ENCODE peak calls at places on chromosomes 7 and 10, in five cellular contexts. F is DMS 273 treated with DMSO at 0.1 percent for 48 hours; E is activated naive CD4-positive, alpha-beta T cell; U is lung microvascular endothelial cell; M is iPS-NIHi11. Y is an unnamed sample.

GRCh38 chr10:28302668-28303488 is at the start of gene MPP7:
- DNase-seq in F (peak), E (peak), U (peak), M (peak), Y (peak)

GRCh38 chr7:49398730-49399129 is 374.7 kb upstream of the VWC2 start:
- DNase-seq in F (peak), E (no peak), U (no peak), M (no peak), Y (no peak)

GRCh38 chr7:97019710-97020109 is 4.9 kb downstream of the DLX5 start:
- DNase-seq in F (no peak), E (no peak), U (no peak), M (no peak), Y (no peak)

GRCh38 chr7:80960228-80960627 is 41.4 kb upstream of the SEMA3C start:
- DNase-seq in F (no peak), E (no peak), U (peak), M (no peak), Y (no peak)

GRCh38 chr10:97708976-97709745 is 4.4 kb upstream of the MARVELD1 start:
- DNase-seq in F (no peak), E (no peak), U (peak), M (peak), Y (peak)

GRCh38 chr7:110948280-110948679 is 142.6 kb upstream of the LRRN3 start:
- DNase-seq in F (no peak), E (no peak), U (no peak), M (no peak), Y (no peak)

GRCh38 chr10:11595395-11595692 is 16.1 kb downstream of the USP6NL start:
- DNase-seq in F (no peak), E (no peak), U (peak), M (no peak), Y (no peak)

GRCh38 chr10:104327745-104328635 is 10.3 kb downstream of the ITPRIP start:
- DNase-seq in F (no peak), E (no peak), U (peak), M (peak), Y (no peak)

GRCh38 chr7:129298268-129298893 is 73.6 kb downstream of the AHCYL2 start:
- DNase-seq in F (no peak), E (no peak), U (peak), M (peak), Y (no peak)

GRCh38 chr7:17304926-17305325 is 6.5 kb downstream of the AHR start:
- DNase-seq in F (no peak), E (no peak), U (peak), M (no peak), Y (no peak)

GRCh38 chr7:11077816-11078215 is 104.1 kb downstream of the PHF14 start:
- DNase-seq in F (no peak), E (no peak), U (no peak), M (no peak), Y (no peak)

GRCh38 chr10:116444527-116445142 is 17.0 kb downstream of the PNLIPRP3 start:
- DNase-seq in F (no peak), E (no peak), U (peak), M (peak), Y (no peak)

GRCh38 chr7:70215491-70215890 is 617.2 kb downstream of the AUTS2 start:
- DNase-seq in F (no peak), E (no peak), U (no peak), M (no peak), Y (no peak)

GRCh38 chr10:1824928-1825327 is 87.6 kb upstream of the ADARB2 start:
- DNase-seq in F (no peak), E (no peak), U (no peak), M (no peak), Y (no peak)